ENCODE peak calls at places on chromosomes 5 and 9, in four cellular contexts. S is NCI-H774, X is fibroblast of pulmonary artery, H is RWPE1. O is an unnamed sample.

GRCh38 chr5:121164632-121165031 is 687.0 kb upstream of the FTMT start:
- DNase-seq in S (no peak), X (no peak), H (no peak), O (no peak)

GRCh38 chr9:138102246-138103051 is 224.9 kb downstream of the CACNA1B start:
- DNase-seq in S (no peak), X (no peak), H (no peak), O (no peak)

GRCh38 chr9:35518981-35519679 is 29.2 kb downstream of the RUSC2 start:
- DNase-seq in S (no peak), X (peak; percentile 69), H (peak; percentile 61), O (no peak)

GRCh38 chr5:22372376-22372775 is 480.8 kb downstream of the CDH12 start:
- DNase-seq in S (no peak), X (peak; percentile 8), H (peak; percentile 8), O (no peak)

GRCh38 chr9:81028504-81028903 is 660.8 kb downstream of the TLE1 start:
- DNase-seq in S (no peak), X (peak; percentile 90), H (peak; percentile 98), O (no peak)

GRCh38 chr5:141402553-141403328 is at the start of gene PCDHGA9:
- DNase-seq in S (no peak), X (peak; percentile 56), H (peak; percentile 47), O (no peak)

GRCh38 chr9:109314011-109314531 is 6.8 kb downstream of the EPB41L4B start:
- DNase-seq in S (no peak), X (no peak), H (no peak), O (no peak)

GRCh38 chr9:101479337-101480045 is 43.9 kb upstream of the ALDOB start:
- DNase-seq in S (no peak), X (no peak), H (peak; percentile 83), O (no peak)

GRCh38 chr5:109656829-109657228 is 32.9 kb upstream of the MAN2A1 start:
- DNase-seq in S (no peak), X (peak; percentile 89), H (peak; percentile 72), O (peak; percentile 9)

GRCh38 chr5:176737746-176738699 is 72.3 kb upstream of the UNC5A start:
- DNase-seq in S (no peak), X (no peak), H (no peak), O (no peak)

GRCh38 chr5:54002183-54002770 is 308.1 kb downstream of the ARL15 start:
- DNase-seq in S (no peak), X (no peak), H (no peak), O (no peak)

GRCh38 chr5:176413255-176413565 is 3.1 kb downstream of the CLTB start:
- DNase-seq in S (no peak), X (peak; percentile 14), H (peak; percentile 90), O (no peak)

GRCh38 chr5:96968614-96969013 is 32.7 kb downstream of the LNPEP start:
- DNase-seq in S (no peak), X (no peak), H (no peak), O (no peak)

GRCh38 chr9:27784999-27785713 is 211.9 kb upstream of the C9orf72 start:
- DNase-seq in S (no peak), X (peak; percentile 14), H (no peak), O (no peak)

GRCh38 chr9:134597041-134597913 is 44.3 kb upstream of the COL5A1 start:
- DNase-seq in S (no peak), X (no peak), H (no peak), O (no peak)

GRCh38 chr9:99561435-99562262 is 260.0 kb upstream of the NR4A3 start:
- DNase-seq in S (no peak), X (no peak), H (no peak), O (no peak)

GRCh38 chr5:133995341-133995740 is 9.4 kb downstream of the VDAC1 start:
- DNase-seq in S (no peak), X (no peak), H (no peak), O (no peak)

GRCh38 chr5:102754499-102755424 is at the start of gene PAM:
- DNase-seq in S (peak; percentile 75), X (peak; percentile 73), H (peak; percentile 82), O (peak; percentile 63)

GRCh38 chr9:6788175-6789016 is 30.6 kb downstream of the KDM4C start:
- DNase-seq in S (no peak), X (peak; percentile 57), H (peak; percentile 48), O (no peak)

GRCh38 chr9:116234091-116234490 is 80.5 kb downstream of the PAPPA start:
- DNase-seq in S (no peak), X (peak; percentile 97), H (peak; percentile 18), O (no peak)

GRCh38 chr5:107930891-107931290 is 260.2 kb upstream of the EFNA5 start:
- DNase-seq in S (no peak), X (no peak), H (no peak), O (no peak)

GRCh38 chr9:8600914-8601680 is 801.5 kb upstream of the DMAC1 start:
- DNase-seq in S (no peak), X (no peak), H (no peak), O (no peak)

GRCh38 chr5:66567474-66567873 is 28.7 kb upstream of the MAST4 start:
- DNase-seq in S (no peak), X (no peak), H (no peak), O (no peak)

O was measured in activated effector memory CD4-positive, alpha-beta T cell treated with Interleukin-2 at 50 U/mL for 16 hours.